ENCODE peak calls at places on chromosome 7, in eight cellular contexts. O, A, H, X, D, M, W and G are unnamed samples.

GRCh38 chr7:20561908-20562307 is 53.6 kb upstream of the ABCB5 start:
- DNase-seq in O (no peak), M (no peak), H (no peak), D (no peak), W (no peak), X (no peak), A (no peak), G (no peak)

GRCh38 chr7:93949468-93949867 is 27.9 kb downstream of the GNG11 start:
- DNase-seq in M (peak; percentile 13), H (no peak), D (peak; percentile 92), A (no peak), W (no peak), O (no peak), X (no peak), G (no peak)

GRCh38 chr7:108455524-108455832 is 758 bp downstream of the NRCAM start:
- DNase-seq in D (no peak), M (peak; percentile 3), O (peak; percentile 61), X (no peak), A (peak; percentile 73), H (no peak), W (no peak), G (peak; percentile 93)

GRCh38 chr7:159022238-159022993 is 122.3 kb downstream of the VIPR2 start:
- DNase-seq in X (peak; percentile 21), A (peak; percentile 60), M (no peak), O (no peak), H (no peak), W (peak; percentile 33), D (peak; percentile 49), G (peak; percentile 81)

GRCh38 chr7:25598765-25599164 is 370.5 kb upstream of the NPVF start:
- DNase-seq in W (no peak), O (no peak), M (no peak), X (no peak), H (no peak), D (no peak), A (no peak), G (no peak)

GRCh38 chr7:80807166-80807900 is 111.5 kb downstream of the SEMA3C start:
- DNase-seq in X (no peak), D (no peak), O (no peak), W (no peak), A (no peak), H (no peak), M (no peak), G (no peak)

GRCh38 chr7:139660317-139661042 is 117.3 kb downstream of the HIPK2 start:
- DNase-seq in X (no peak), M (no peak), A (no peak), D (no peak), H (no peak), W (no peak), O (no peak), G (no peak)

GRCh38 chr7:91193141-91193540 is 71.1 kb upstream of the FZD1 start:
- DNase-seq in H (no peak), O (no peak), D (no peak), M (no peak), W (no peak), A (no peak), X (no peak), G (no peak)

GRCh38 chr7:15675379-15675778 is 11.1 kb downstream of the MEOX2 start:
- DNase-seq in W (no peak), A (no peak), O (no peak), X (no peak), H (no peak), D (no peak), M (no peak), G (no peak)

GRCh38 chr7:24716480-24717246 is 40.6 kb downstream of the GSDME start:
- DNase-seq in M (no peak), H (no peak), D (no peak), A (peak; percentile 51), W (no peak), X (peak; percentile 30), O (no peak), G (no peak)

GRCh38 chr7:16509829-16510228 is 16.8 kb upstream of the LRRC72 start:
- DNase-seq in H (no peak), O (no peak), D (no peak), A (no peak), W (no peak), X (no peak), M (no peak), G (no peak)

GRCh38 chr7:90946711-90947501 is 317.3 kb upstream of the FZD1 start:
- DNase-seq in O (no peak), D (no peak), W (no peak), M (no peak), H (no peak), A (no peak), X (no peak), G (no peak)

GRCh38 chr7:137935849-137936508 is 65.9 kb downstream of the CREB3L2 start:
- DNase-seq in W (no peak), O (no peak), X (no peak), H (no peak), M (no peak), D (no peak), A (no peak), G (no peak)

GRCh38 chr7:94630855-94631254 is 25.1 kb downstream of the SGCE start:
- DNase-seq in X (no peak), O (no peak), A (no peak), M (no peak), W (no peak), H (no peak), D (peak; percentile 20), G (no peak)

GRCh38 chr7:148434181-148434769 is 156.3 kb upstream of the C7orf33 start:
- DNase-seq in D (no peak), M (peak; percentile 23), O (no peak), A (no peak), X (no peak), H (no peak), W (no peak), G (no peak)

GRCh38 chr7:137916980-137917645 is 70.3 kb upstream of the DGKI start:
- DNase-seq in A (no peak), W (no peak), M (no peak), O (no peak), D (no peak), X (no peak), H (no peak), G (no peak)

GRCh38 chr7:77416621-77417371 is 647 bp upstream of the GSAP start:
- DNase-seq in H (no peak), A (no peak), X (no peak), D (no peak), O (no peak), M (no peak), W (no peak), G (no peak)

GRCh38 chr7:77417801-77418200 is 1.7 kb upstream of the GSAP start:
- DNase-seq in O (no peak), H (no peak), M (no peak), D (no peak), X (no peak), A (no peak), W (no peak), G (no peak)

GRCh38 chr7:77413861-77414424 is 2.2 kb downstream of the GSAP start:
- DNase-seq in A (no peak), M (no peak), H (no peak), D (no peak), O (no peak), W (no peak), X (no peak), G (no peak)

GRCh38 chr7:77415474-77415821 is 701 bp downstream of the GSAP start:
- DNase-seq in H (no peak), X (no peak), D (no peak), A (peak; percentile 93), O (peak; percentile 72), W (peak; percentile 52), M (no peak), G (no peak)

DNA sequence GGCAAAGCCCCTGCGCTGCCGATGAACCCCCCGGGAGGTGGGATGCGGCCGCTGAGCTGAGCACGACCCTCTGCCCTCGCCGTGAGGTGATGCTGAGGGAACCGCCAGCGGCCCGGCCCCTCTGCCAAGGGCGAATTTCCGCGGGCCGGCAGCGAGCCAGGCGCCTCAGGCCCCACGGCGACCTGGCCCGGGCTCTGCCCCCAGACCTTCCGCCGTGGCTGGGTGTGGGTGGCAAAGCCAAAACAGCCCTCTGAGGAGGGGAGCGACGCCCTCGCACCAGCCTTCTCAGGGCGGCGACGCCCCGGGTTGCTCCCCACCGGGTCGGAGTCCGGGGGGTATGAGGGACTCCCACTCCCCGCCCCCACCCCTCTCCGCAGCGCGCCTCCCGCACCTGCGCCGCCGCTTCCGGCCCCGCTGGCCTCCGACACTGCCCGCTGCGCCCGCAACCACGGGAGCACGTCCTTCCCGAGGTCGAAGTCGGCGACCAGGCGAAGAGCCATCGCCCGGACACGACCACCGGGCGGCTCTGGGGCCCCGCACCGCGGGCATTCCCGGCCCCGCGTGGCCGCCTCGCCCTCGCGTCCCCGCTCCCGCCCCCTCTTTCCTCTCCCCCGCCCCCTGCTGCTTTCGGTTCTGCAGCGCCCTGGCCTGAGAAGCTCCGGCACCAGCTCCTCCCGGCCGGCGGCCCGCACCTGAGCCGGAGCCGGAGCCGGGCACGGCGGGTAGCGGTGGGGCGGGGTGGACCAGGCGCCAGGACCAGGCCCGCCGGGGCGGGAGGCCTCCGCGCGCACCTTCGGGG is at the start of gene GSAP:
- DNase-seq in M (peak; percentile 68), A (peak; percentile 94), O (peak; percentile 92), H (peak; percentile 15), X (peak; percentile 86), W (peak; percentile 70), D (no peak), G (no peak)
- TF ChIP-seq CTCF in M (peak; percentile 42), A (peak; percentile 46), O (no peak), H (no peak), X (no peak), W (no peak), D (no peak), G (peak; percentile 28)

DNA sequence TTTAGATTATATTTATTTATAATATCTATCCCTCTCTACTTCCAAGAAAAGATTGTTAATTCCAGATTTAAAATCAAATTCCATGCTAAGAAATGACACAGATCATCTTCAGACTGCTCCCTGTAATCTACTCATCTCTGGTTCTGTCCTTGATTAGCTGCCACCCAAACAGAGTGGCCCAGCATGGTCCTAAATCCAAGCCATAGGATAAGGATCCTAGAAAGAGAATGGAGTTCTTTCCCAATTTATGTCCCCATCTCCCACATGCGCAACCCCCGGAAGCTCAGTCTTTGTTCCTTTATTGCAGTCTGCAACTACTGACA is 23.4 kb upstream of the HDAC9 start:
- DNase-seq in X (no peak), M (no peak), W (no peak), A (no peak), D (no peak), O (no peak), H (no peak), G (no peak)
- TF ChIP-seq CTCF in X (no peak), M (no peak), W (no peak), A (no peak), D (no peak), O (no peak), H (no peak), G (no peak)

DNA sequence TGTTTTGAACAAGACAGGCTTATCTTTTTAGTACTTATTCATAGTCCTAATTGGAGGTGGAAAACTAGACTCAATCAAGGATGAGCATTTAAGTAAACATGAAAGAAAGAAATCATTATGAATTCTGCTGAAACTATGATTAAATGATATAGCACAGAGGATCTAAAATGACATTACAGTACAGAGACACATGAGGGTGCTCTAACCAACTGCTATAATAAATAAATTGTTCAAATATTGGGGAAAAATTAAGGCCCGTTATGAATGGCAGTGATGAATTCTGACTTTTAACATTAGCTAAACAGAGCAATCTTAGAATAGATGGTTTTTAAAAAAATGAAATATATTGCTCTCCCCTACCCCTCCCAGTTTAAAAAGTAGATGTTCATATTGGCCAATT is 10.3 kb downstream of the WNT2 start:
- DNase-seq in H (no peak), O (no peak), D (no peak), M (no peak), W (no peak), A (no peak), X (no peak), G (no peak)
- TF ChIP-seq CTCF in H (peak; percentile 36), O (peak; percentile 12), D (peak; percentile 15), M (no peak), W (peak; percentile 27), A (no peak), X (peak; percentile 47), G (peak; percentile 80)

GRCh38 chr7:266851-267840 is 22.8 kb upstream of the FOXL3 start:
- DNase-seq in M (peak; percentile 72), O (no peak), H (peak; percentile 32), W (no peak), D (no peak), X (peak; percentile 80), A (peak; percentile 59), G (peak; percentile 86)
- TF ChIP-seq CTCF in M (peak; percentile 74), O (peak; percentile 21), H (peak; percentile 57), W (no peak), D (peak; percentile 31), X (peak; percentile 50), A (no peak), G (peak; percentile 74)